ENCODE peak calls at places on chromosomes 5 and 9, in five cellular contexts. One of them, this sample, is unnamed.

GRCh38 chr9:134130503-134131375 is 5.1 kb upstream of the WDR5 start:
- DNase-seq in foreskin fibroblast: no peak
- DNase-seq in heart left ventricle: peak; percentile 83
- DNase-seq in K562: no peak
- DNase-seq in Calu3: peak; percentile 13
- DNase-seq in this sample: no peak

GRCh38 chr9:24189986-24190385 is 355.7 kb downstream of the IZUMO3 start:
- DNase-seq in foreskin fibroblast: no peak
- DNase-seq in heart left ventricle: no peak
- DNase-seq in K562: no peak
- DNase-seq in Calu3: no peak
- DNase-seq in this sample: no peak

GRCh38 chr9:17398351-17398750 is 180.5 kb upstream of the SH3GL2 start:
- DNase-seq in foreskin fibroblast: no peak
- DNase-seq in heart left ventricle: no peak
- DNase-seq in K562: no peak
- DNase-seq in Calu3: no peak
- DNase-seq in this sample: no peak

GRCh38 chr9:129587487-129588262 is 33.2 kb downstream of the C9orf50 start:
- DNase-seq in foreskin fibroblast: no peak
- DNase-seq in heart left ventricle: no peak
- DNase-seq in K562: peak; percentile 88
- DNase-seq in Calu3: no peak
- DNase-seq in this sample: no peak

GRCh38 chr9:9389904-9390303 is 1222.9 kb downstream of the PTPRD start:
- DNase-seq in foreskin fibroblast: no peak
- DNase-seq in heart left ventricle: no peak
- DNase-seq in K562: no peak
- DNase-seq in Calu3: no peak
- DNase-seq in this sample: no peak

GRCh38 chr5:131530706-131531331 is 104.2 kb downstream of the RAPGEF6 start:
- DNase-seq in foreskin fibroblast: no peak
- DNase-seq in heart left ventricle: no peak
- DNase-seq in K562: no peak
- DNase-seq in Calu3: no peak
- DNase-seq in this sample: no peak

GRCh38 chr9:34332370-34332964 is 3.1 kb downstream of the NUDT2 start:
- DNase-seq in foreskin fibroblast: no peak
- DNase-seq in heart left ventricle: no peak
- DNase-seq in K562: peak; percentile 14
- DNase-seq in Calu3: no peak
- DNase-seq in this sample: peak; percentile 31

GRCh38 chr5:5512496-5512895 is 90.0 kb downstream of the ICE1 start:
- DNase-seq in foreskin fibroblast: no peak
- DNase-seq in heart left ventricle: no peak
- DNase-seq in K562: no peak
- DNase-seq in Calu3: no peak
- DNase-seq in this sample: no peak

GRCh38 chr5:1138445-1139207 is 26.8 kb upstream of the SLC12A7 start:
- DNase-seq in foreskin fibroblast: no peak
- DNase-seq in heart left ventricle: no peak
- DNase-seq in K562: no peak
- DNase-seq in Calu3: no peak
- DNase-seq in this sample: no peak

GRCh38 chr5:39211773-39212172 is 7.6 kb downstream of the FYB1 start:
- DNase-seq in foreskin fibroblast: no peak
- DNase-seq in heart left ventricle: no peak
- DNase-seq in K562: no peak
- DNase-seq in Calu3: no peak
- DNase-seq in this sample: no peak

GRCh38 chr5:96692436-96692835 is 30.3 kb downstream of the CAST start:
- DNase-seq in foreskin fibroblast: peak; percentile 58
- DNase-seq in heart left ventricle: no peak
- DNase-seq in K562: no peak
- DNase-seq in Calu3: no peak
- DNase-seq in this sample: no peak

DNA sequence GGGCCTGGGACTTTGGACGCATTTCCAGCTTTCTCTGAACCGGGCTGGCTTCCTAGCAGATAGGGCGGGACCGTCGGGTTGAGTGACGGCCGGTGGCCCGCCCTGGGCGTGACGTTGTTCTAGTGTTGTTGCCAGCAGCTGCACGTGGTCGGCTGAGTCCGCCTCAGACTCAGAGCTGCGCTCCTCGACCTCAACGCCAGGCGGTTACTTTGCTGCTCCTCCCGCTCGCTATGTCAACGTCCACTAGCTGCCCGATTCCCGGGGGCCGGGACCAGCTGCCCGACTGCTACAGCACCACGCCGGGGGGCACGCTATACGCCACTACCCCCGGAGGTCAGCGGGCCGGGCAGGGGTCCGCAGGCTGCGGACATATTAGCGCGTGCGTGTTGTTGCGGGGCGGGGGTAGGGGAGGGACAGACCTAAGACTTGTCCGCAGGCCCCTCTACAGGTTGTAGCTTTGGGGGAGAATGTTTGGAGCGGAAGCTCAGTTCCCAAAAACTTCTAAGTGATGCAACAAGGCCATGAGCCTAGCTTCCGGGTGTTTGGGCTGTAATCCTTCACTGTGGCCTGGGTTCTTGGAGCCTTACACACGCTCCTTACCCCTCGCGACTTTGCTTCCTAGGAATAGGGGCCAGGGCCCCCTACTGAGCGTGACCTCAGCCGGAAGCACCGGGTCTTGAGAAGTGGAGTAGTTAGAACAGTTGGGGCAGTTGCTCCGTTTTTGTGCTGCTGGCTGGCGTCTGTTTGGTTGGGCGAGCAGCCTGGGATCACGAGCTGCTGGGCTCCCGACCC is at the start of gene EIF4EBP3:
- DNase-seq in foreskin fibroblast: peak; percentile 96
- DNase-seq in heart left ventricle: peak; percentile 98
- DNase-seq in K562: peak; percentile 90
- DNase-seq in Calu3: peak; percentile 90
- DNase-seq in this sample: peak; percentile 95
- TF ChIP-seq CTCF in foreskin fibroblast: peak; percentile 43
- TF ChIP-seq CTCF in heart left ventricle: peak; percentile 66
- TF ChIP-seq CTCF in K562: peak; percentile 51
- TF ChIP-seq CTCF in Calu3: peak; percentile 42
- TF ChIP-seq CTCF in this sample: peak; percentile 70

GRCh38 chr9:21070887-21071286 is 6.9 kb downstream of the IFNB1 start:
- DNase-seq in foreskin fibroblast: no peak
- DNase-seq in heart left ventricle: no peak
- DNase-seq in K562: no peak
- DNase-seq in Calu3: no peak
- DNase-seq in this sample: no peak

GRCh38 chr9:21075484-21075883 is 2.3 kb downstream of the IFNB1 start:
- DNase-seq in foreskin fibroblast: no peak
- DNase-seq in heart left ventricle: no peak
- DNase-seq in K562: no peak
- DNase-seq in Calu3: no peak
- DNase-seq in this sample: no peak

DNA sequence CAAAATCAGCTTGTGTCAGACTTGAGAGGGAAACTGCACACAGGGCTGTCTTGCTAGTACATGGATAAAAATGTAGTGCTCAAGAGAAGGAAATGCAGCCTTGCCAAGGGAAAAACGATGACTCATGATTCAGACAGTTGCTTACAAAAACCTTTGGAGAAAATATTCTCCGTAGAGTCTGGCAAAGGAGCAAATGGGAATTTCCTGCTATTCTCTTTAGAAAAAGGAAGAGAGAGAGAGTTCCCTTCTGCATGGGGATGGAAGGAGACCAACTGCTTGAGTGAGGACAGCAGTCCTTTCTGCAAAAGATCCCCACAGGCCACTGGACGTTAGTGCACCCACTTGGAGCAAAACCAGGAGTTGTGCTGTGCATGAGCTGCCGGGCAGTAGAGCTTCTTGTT is 7.6 kb downstream of the IFNB1 start:
- DNase-seq in foreskin fibroblast: peak; percentile 89
- DNase-seq in heart left ventricle: peak; percentile 42
- DNase-seq in K562: no peak
- DNase-seq in Calu3: peak; percentile 6
- DNase-seq in this sample: peak; percentile 47
- TF ChIP-seq CTCF in foreskin fibroblast: peak; percentile 26
- TF ChIP-seq CTCF in heart left ventricle: peak; percentile 41
- TF ChIP-seq CTCF in K562: no peak
- TF ChIP-seq CTCF in Calu3: no peak
- TF ChIP-seq CTCF in this sample: peak; percentile 35

GRCh38 chr9:5643005-5643624 is 14.2 kb downstream of the RIC1 start:
- DNase-seq in foreskin fibroblast: no peak
- DNase-seq in heart left ventricle: no peak
- DNase-seq in K562: no peak
- DNase-seq in Calu3: no peak
- DNase-seq in this sample: no peak
- TF ChIP-seq CTCF in foreskin fibroblast: no peak
- TF ChIP-seq CTCF in heart left ventricle: no peak
- TF ChIP-seq CTCF in K562: no peak
- TF ChIP-seq CTCF in Calu3: no peak
- TF ChIP-seq CTCF in this sample: no peak

GRCh38 chr9:136268318-136268717 is 22.7 kb upstream of the QSOX2 start:
- DNase-seq in foreskin fibroblast: no peak
- DNase-seq in heart left ventricle: no peak
- DNase-seq in K562: no peak
- DNase-seq in Calu3: no peak
- DNase-seq in this sample: no peak
- TF ChIP-seq CTCF in foreskin fibroblast: no peak
- TF ChIP-seq CTCF in heart left ventricle: no peak
- TF ChIP-seq CTCF in K562: peak; percentile 60
- TF ChIP-seq CTCF in Calu3: no peak
- TF ChIP-seq CTCF in this sample: no peak